ENCODE peak calls at places on chromosomes 11 and 22, in six cellular contexts. F is IMR-90; D is ELF-1; U is activated naive CD4-positive, alpha-beta T cell treated with anti-CD3 and anti-CD28 coated beads, Interleukin-2, amount 50 U/mL, for 16 hours; M is NCI-H146; Y is WERI-Rb-1. O is an unnamed sample.
A peak's percentile ranks its signal among the peaks of the same experiment; 100 is the strongest.

GRCh38 chr22:37501610-37502341 is 15.6 kb upstream of the MFNG start:
- DNase-seq in F (peak; percentile 93), D (no peak), U (no peak), M (peak; percentile 80), Y (peak; percentile 68), O (no peak)

GRCh38 chr11:66293352-66293751 is 1.7 kb downstream of the TMEM151A start:
- DNase-seq in F (no peak), D (no peak), U (no peak), M (no peak), Y (no peak), O (no peak)

GRCh38 chr22:30697975-30698374 is 3.3 kb downstream of the OSBP2 start:
- DNase-seq in F (no peak), D (no peak), U (no peak), M (no peak), Y (no peak), O (no peak)

GRCh38 chr11:6505577-6506240 is 8.6 kb downstream of the DNHD1 start:
- DNase-seq in F (peak; percentile 75), D (no peak), U (no peak), M (peak; percentile 57), Y (peak; percentile 24), O (peak; percentile 70)

GRCh38 chr11:67545280-67545679 is 22.0 kb upstream of the CABP2 start:
- DNase-seq in F (no peak), D (peak; percentile 17), U (no peak), M (no peak), Y (no peak), O (no peak)

GRCh38 chr11:91243630-91244029 is 981.0 kb upstream of the FAT3 start:
- DNase-seq in F (no peak), D (no peak), U (no peak), M (no peak), Y (no peak), O (no peak)

GRCh38 chr22:45918455-45919370 is 58.2 kb downstream of the WNT7B start:
- DNase-seq in F (no peak), D (no peak), U (no peak), M (no peak), Y (no peak), O (no peak)

GRCh38 chr11:61777234-61778090 is 14.9 kb downstream of the TMEM258 start:
- DNase-seq in F (no peak), D (peak; percentile 56), U (peak; percentile 66), M (no peak), Y (no peak), O (no peak)

GRCh38 chr11:46438211-46438610 is 46.6 kb upstream of the CHRM4 start:
- DNase-seq in F (no peak), D (no peak), U (no peak), M (peak; percentile 91), Y (peak; percentile 76), O (no peak)

GRCh38 chr22:49763696-49764095 is 64.0 kb downstream of the BRD1 start:
- DNase-seq in F (no peak), D (no peak), U (no peak), M (no peak), Y (no peak), O (no peak)

GRCh38 chr22:36081023-36081431 is 52.4 kb upstream of the RBFOX2 start:
- DNase-seq in F (peak; percentile 98), D (no peak), U (no peak), M (no peak), Y (no peak), O (peak; percentile 68)

GRCh38 chr11:121487191-121487590 is 34.4 kb upstream of the SORL1-AS1 start:
- DNase-seq in F (no peak), D (no peak), U (no peak), M (no peak), Y (no peak), O (no peak)

GRCh38 chr11:45500457-45500856 is 165.0 kb downstream of the CHST1 start:
- DNase-seq in F (no peak), D (no peak), U (no peak), M (no peak), Y (no peak), O (no peak)

O was measured in trophoblast cell.